ENCODE peak calls at places on chromosomes 6 and 20, in nine cellular contexts. One of them, this sample, is unnamed.
A peak's percentile ranks its signal among the peaks of the same experiment; 100 is the strongest.

GRCh38 chr6:81929828-81930227 is 177.3 kb upstream of the TENT5A start:
- DNase-seq in SJSA1: no peak
- DNase-seq in aorta: no peak
- DNase-seq in fibroblast of lung: peak; percentile 92
- DNase-seq in left lung: no peak
- DNase-seq in heart right ventricle: no peak
- DNase-seq in GM23338: no peak
- DNase-seq in endodermal cell: no peak
- DNase-seq in CD8-positive, alpha-beta T cell: no peak
- DNase-seq in this sample: no peak

GRCh38 chr6:85865665-85866372 is 223.1 kb upstream of the SYNCRIP start:
- DNase-seq in SJSA1: peak; percentile 58
- DNase-seq in aorta: no peak
- DNase-seq in fibroblast of lung: peak; percentile 68
- DNase-seq in left lung: no peak
- DNase-seq in heart right ventricle: no peak
- DNase-seq in GM23338: no peak
- DNase-seq in endodermal cell: no peak
- DNase-seq in CD8-positive, alpha-beta T cell: no peak
- DNase-seq in this sample: no peak

GRCh38 chr20:63453029-63453523 is 19.4 kb downstream of the KCNQ2 start:
- DNase-seq in SJSA1: peak; percentile 65
- DNase-seq in aorta: no peak
- DNase-seq in fibroblast of lung: no peak
- DNase-seq in left lung: no peak
- DNase-seq in heart right ventricle: no peak
- DNase-seq in GM23338: peak; percentile 48
- DNase-seq in endodermal cell: peak; percentile 82
- DNase-seq in CD8-positive, alpha-beta T cell: no peak
- DNase-seq in this sample: no peak

GRCh38 chr6:156718647-156719394 is 58.4 kb upstream of the ARID1B start:
- DNase-seq in SJSA1: no peak
- DNase-seq in aorta: peak; percentile 89
- DNase-seq in fibroblast of lung: peak; percentile 84
- DNase-seq in left lung: no peak
- DNase-seq in heart right ventricle: no peak
- DNase-seq in GM23338: peak; percentile 13
- DNase-seq in endodermal cell: no peak
- DNase-seq in CD8-positive, alpha-beta T cell: no peak
- DNase-seq in this sample: no peak

GRCh38 chr20:22729180-22729579 is 144.8 kb upstream of the FOXA2 start:
- DNase-seq in SJSA1: no peak
- DNase-seq in aorta: no peak
- DNase-seq in fibroblast of lung: no peak
- DNase-seq in left lung: no peak
- DNase-seq in heart right ventricle: no peak
- DNase-seq in GM23338: no peak
- DNase-seq in endodermal cell: no peak
- DNase-seq in CD8-positive, alpha-beta T cell: no peak
- DNase-seq in this sample: no peak

GRCh38 chr6:132140150-132140549 is 189.0 kb upstream of the CCN2 start:
- DNase-seq in SJSA1: no peak
- DNase-seq in aorta: no peak
- DNase-seq in fibroblast of lung: no peak
- DNase-seq in left lung: no peak
- DNase-seq in heart right ventricle: no peak
- DNase-seq in GM23338: no peak
- DNase-seq in endodermal cell: no peak
- DNase-seq in CD8-positive, alpha-beta T cell: no peak
- DNase-seq in this sample: no peak

GRCh38 chr6:32439708-32440214 is at the start of gene HLA-DRA:
- DNase-seq in SJSA1: no peak
- DNase-seq in aorta: no peak
- DNase-seq in fibroblast of lung: peak; percentile 24
- DNase-seq in left lung: no peak
- DNase-seq in heart right ventricle: peak; percentile 69
- DNase-seq in GM23338: peak; percentile 90
- DNase-seq in endodermal cell: peak; percentile 51
- DNase-seq in CD8-positive, alpha-beta T cell: no peak
- DNase-seq in this sample: peak; percentile 26

GRCh38 chr6:149896491-149896890 is 1.4 kb downstream of the RAET1E start:
- DNase-seq in SJSA1: no peak
- DNase-seq in aorta: peak; percentile 47
- DNase-seq in fibroblast of lung: peak; percentile 44
- DNase-seq in left lung: no peak
- DNase-seq in heart right ventricle: no peak
- DNase-seq in GM23338: no peak
- DNase-seq in endodermal cell: no peak
- DNase-seq in CD8-positive, alpha-beta T cell: no peak
- DNase-seq in this sample: no peak

GRCh38 chr6:31114540-31114876 is at the start of gene PSORS1C1:
- DNase-seq in SJSA1: peak; percentile 94
- DNase-seq in aorta: peak; percentile 94
- DNase-seq in fibroblast of lung: peak; percentile 97
- DNase-seq in left lung: peak; percentile 84
- DNase-seq in heart right ventricle: peak; percentile 77
- DNase-seq in GM23338: peak; percentile 24
- DNase-seq in endodermal cell: peak; percentile 80
- DNase-seq in CD8-positive, alpha-beta T cell: no peak
- DNase-seq in this sample: peak; percentile 77

GRCh38 chr6:155013457-155013876 is 18.4 kb downstream of the TIAM2 start:
- DNase-seq in SJSA1: no peak
- DNase-seq in aorta: no peak
- DNase-seq in fibroblast of lung: no peak
- DNase-seq in left lung: no peak
- DNase-seq in heart right ventricle: no peak
- DNase-seq in GM23338: no peak
- DNase-seq in endodermal cell: no peak
- DNase-seq in CD8-positive, alpha-beta T cell: no peak
- DNase-seq in this sample: no peak

GRCh38 chr6:3456794-3457709 is at the start of gene SLC22A23:
- DNase-seq in SJSA1: no peak
- DNase-seq in aorta: peak; percentile 58
- DNase-seq in fibroblast of lung: peak; percentile 43
- DNase-seq in left lung: peak; percentile 89
- DNase-seq in heart right ventricle: peak; percentile 53
- DNase-seq in GM23338: peak; percentile 78
- DNase-seq in endodermal cell: peak; percentile 95
- DNase-seq in CD8-positive, alpha-beta T cell: peak; percentile 50
- DNase-seq in this sample: peak; percentile 62

GRCh38 chr6:136111831-136112230 is 138.3 kb downstream of the MTFR2 start:
- DNase-seq in SJSA1: no peak
- DNase-seq in aorta: no peak
- DNase-seq in fibroblast of lung: no peak
- DNase-seq in left lung: no peak
- DNase-seq in heart right ventricle: no peak
- DNase-seq in GM23338: no peak
- DNase-seq in endodermal cell: no peak
- DNase-seq in CD8-positive, alpha-beta T cell: no peak
- DNase-seq in this sample: no peak

GRCh38 chr6:167846997-167847606 is 20.4 kb downstream of the AFDN start:
- DNase-seq in SJSA1: no peak
- DNase-seq in aorta: no peak
- DNase-seq in fibroblast of lung: peak; percentile 82
- DNase-seq in left lung: no peak
- DNase-seq in heart right ventricle: no peak
- DNase-seq in GM23338: no peak
- DNase-seq in endodermal cell: no peak
- DNase-seq in CD8-positive, alpha-beta T cell: no peak
- DNase-seq in this sample: no peak
- H3K4me1 ChIP-seq in SJSA1: peaks cover 25% of the 10 kb centered on the region
- H3K4me1 ChIP-seq in aorta: peaks cover 1% of the 10 kb centered on the region
- H3K4me1 ChIP-seq in fibroblast of lung: peaks cover 3% of the 10 kb centered on the region
- H3K4me1 ChIP-seq in left lung: peaks cover 21% of the 10 kb centered on the region
- H3K4me1 ChIP-seq in heart right ventricle: peaks cover 20% of the 10 kb centered on the region
- H3K4me1 ChIP-seq in GM23338: peaks cover 53% of the 10 kb centered on the region
- H3K4me1 ChIP-seq in endodermal cell: peaks cover 16% of the 10 kb centered on the region
- H3K4me1 ChIP-seq in CD8-positive, alpha-beta T cell: no peaks in the 10 kb centered on the region
- H3K4me1 ChIP-seq in this sample: no peaks in the 10 kb centered on the region

GRCh38 chr20:11092151-11092550 is 418.4 kb upstream of the JAG1 start:
- DNase-seq in SJSA1: no peak
- DNase-seq in aorta: no peak
- DNase-seq in fibroblast of lung: no peak
- DNase-seq in left lung: no peak
- DNase-seq in heart right ventricle: no peak
- DNase-seq in GM23338: no peak
- DNase-seq in endodermal cell: no peak
- DNase-seq in CD8-positive, alpha-beta T cell: no peak
- DNase-seq in this sample: no peak
- H3K4me1 ChIP-seq in SJSA1: no peaks in the 10 kb centered on the region
- H3K4me1 ChIP-seq in aorta: no peaks in the 10 kb centered on the region
- H3K4me1 ChIP-seq in fibroblast of lung: no peaks in the 10 kb centered on the region
- H3K4me1 ChIP-seq in left lung: no peaks in the 10 kb centered on the region
- H3K4me1 ChIP-seq in heart right ventricle: no peaks in the 10 kb centered on the region
- H3K4me1 ChIP-seq in GM23338: no peaks in the 10 kb centered on the region
- H3K4me1 ChIP-seq in endodermal cell: no peaks in the 10 kb centered on the region
- H3K4me1 ChIP-seq in CD8-positive, alpha-beta T cell: no peaks in the 10 kb centered on the region
- H3K4me1 ChIP-seq in this sample: no peaks in the 10 kb centered on the region

GRCh38 chr6:45590225-45590624 is 212.5 kb upstream of the SUPT3H start:
- DNase-seq in SJSA1: no peak
- DNase-seq in aorta: no peak
- DNase-seq in fibroblast of lung: peak; percentile 93
- DNase-seq in left lung: no peak
- DNase-seq in heart right ventricle: no peak
- DNase-seq in GM23338: no peak
- DNase-seq in endodermal cell: no peak
- DNase-seq in CD8-positive, alpha-beta T cell: no peak
- DNase-seq in this sample: no peak

GRCh38 chr6:45589367-45589766 is 211.6 kb upstream of the SUPT3H start:
- DNase-seq in SJSA1: no peak
- DNase-seq in aorta: no peak
- DNase-seq in fibroblast of lung: no peak
- DNase-seq in left lung: no peak
- DNase-seq in heart right ventricle: no peak
- DNase-seq in GM23338: no peak
- DNase-seq in endodermal cell: no peak
- DNase-seq in CD8-positive, alpha-beta T cell: no peak
- DNase-seq in this sample: no peak

GRCh38 chr6:45586216-45587171 is 208.8 kb upstream of the SUPT3H start:
- DNase-seq in SJSA1: no peak
- DNase-seq in aorta: no peak
- DNase-seq in fibroblast of lung: no peak
- DNase-seq in left lung: no peak
- DNase-seq in heart right ventricle: no peak
- DNase-seq in GM23338: no peak
- DNase-seq in endodermal cell: peak; percentile 54
- DNase-seq in CD8-positive, alpha-beta T cell: peak; percentile 22
- DNase-seq in this sample: no peak

GRCh38 chr6:45584127-45584526 is 206.4 kb upstream of the SUPT3H start:
- DNase-seq in SJSA1: no peak
- DNase-seq in aorta: no peak
- DNase-seq in fibroblast of lung: no peak
- DNase-seq in left lung: no peak
- DNase-seq in heart right ventricle: no peak
- DNase-seq in GM23338: no peak
- DNase-seq in endodermal cell: no peak
- DNase-seq in CD8-positive, alpha-beta T cell: no peak
- DNase-seq in this sample: no peak

DNA sequence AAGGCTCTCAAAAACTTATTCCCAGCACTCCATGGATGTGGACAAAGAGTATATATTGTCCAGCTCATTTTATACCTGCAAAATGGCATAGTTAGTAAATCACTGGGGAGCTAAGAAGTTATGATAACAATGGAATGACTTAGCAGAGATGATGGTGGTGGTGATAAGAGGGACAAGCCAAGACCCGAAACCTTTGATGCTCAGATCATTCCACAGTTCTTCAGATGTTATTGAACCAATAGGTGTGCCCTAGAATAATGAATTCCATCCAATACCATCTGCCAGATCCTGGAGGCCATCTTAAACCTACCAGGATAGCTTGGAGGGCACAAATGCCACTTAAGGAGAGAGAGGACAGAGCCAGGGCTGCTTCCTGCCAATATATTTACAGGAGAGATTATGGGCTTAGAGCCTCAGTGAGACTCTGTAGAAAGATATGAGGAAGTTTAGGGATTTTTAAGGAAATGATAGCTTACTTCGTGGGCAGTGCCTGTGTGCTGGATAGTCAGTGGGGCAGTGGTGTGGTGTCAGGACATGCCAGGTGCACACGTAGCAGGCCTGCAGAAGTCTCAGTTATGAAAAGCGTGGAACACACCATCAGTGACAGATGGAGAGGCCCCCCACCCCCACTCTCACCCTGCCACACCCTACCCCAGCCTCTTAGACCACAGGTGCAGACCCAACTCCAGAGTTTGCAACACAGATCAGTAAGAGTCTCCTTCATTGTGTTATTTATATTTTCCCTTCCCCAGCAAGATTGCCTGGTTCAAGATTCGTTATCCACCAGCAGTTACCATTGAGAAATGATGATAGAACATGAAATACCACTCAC is 209.7 kb upstream of the SUPT3H start:
- DNase-seq in SJSA1: no peak
- DNase-seq in aorta: no peak
- DNase-seq in fibroblast of lung: no peak
- DNase-seq in left lung: no peak
- DNase-seq in heart right ventricle: no peak
- DNase-seq in GM23338: no peak
- DNase-seq in endodermal cell: no peak
- DNase-seq in CD8-positive, alpha-beta T cell: no peak
- DNase-seq in this sample: no peak
- H3K4me1 ChIP-seq in SJSA1: peaks cover 38% of the 10 kb centered on the region
- H3K4me1 ChIP-seq in aorta: no peaks in the 10 kb centered on the region
- H3K4me1 ChIP-seq in fibroblast of lung: peaks cover 10% of the 10 kb centered on the region
- H3K4me1 ChIP-seq in left lung: no peaks in the 10 kb centered on the region
- H3K4me1 ChIP-seq in heart right ventricle: no peaks in the 10 kb centered on the region
- H3K4me1 ChIP-seq in GM23338: peaks cover 13% of the 10 kb centered on the region
- H3K4me1 ChIP-seq in endodermal cell: peaks cover 10% of the 10 kb centered on the region
- H3K4me1 ChIP-seq in CD8-positive, alpha-beta T cell: peaks cover 56% of the 10 kb centered on the region
- H3K4me1 ChIP-seq in this sample: no peaks in the 10 kb centered on the region

GRCh38 chr6:15452182-15452941 is 206.5 kb downstream of the JARID2 start:
- DNase-seq in SJSA1: no peak
- DNase-seq in aorta: no peak
- DNase-seq in fibroblast of lung: no peak
- DNase-seq in left lung: no peak
- DNase-seq in heart right ventricle: no peak
- DNase-seq in GM23338: no peak
- DNase-seq in endodermal cell: no peak
- DNase-seq in CD8-positive, alpha-beta T cell: no peak
- DNase-seq in this sample: no peak

GRCh38 chr6:15453622-15454021 is 207.8 kb downstream of the JARID2 start:
- DNase-seq in SJSA1: no peak
- DNase-seq in aorta: no peak
- DNase-seq in fibroblast of lung: no peak
- DNase-seq in left lung: no peak
- DNase-seq in heart right ventricle: no peak
- DNase-seq in GM23338: no peak
- DNase-seq in endodermal cell: peak; percentile 19
- DNase-seq in CD8-positive, alpha-beta T cell: no peak
- DNase-seq in this sample: no peak

GRCh38 chr6:15449001-15449400 is 203.1 kb downstream of the JARID2 start:
- DNase-seq in SJSA1: no peak
- DNase-seq in aorta: no peak
- DNase-seq in fibroblast of lung: no peak
- DNase-seq in left lung: no peak
- DNase-seq in heart right ventricle: no peak
- DNase-seq in GM23338: no peak
- DNase-seq in endodermal cell: no peak
- DNase-seq in CD8-positive, alpha-beta T cell: no peak
- DNase-seq in this sample: no peak

GRCh38 chr6:15453186-15453585 is 207.3 kb downstream of the JARID2 start:
- DNase-seq in SJSA1: no peak
- DNase-seq in aorta: no peak
- DNase-seq in fibroblast of lung: no peak
- DNase-seq in left lung: no peak
- DNase-seq in heart right ventricle: no peak
- DNase-seq in GM23338: no peak
- DNase-seq in endodermal cell: peak; percentile 10
- DNase-seq in CD8-positive, alpha-beta T cell: no peak
- DNase-seq in this sample: no peak

GRCh38 chr6:15451738-15452137 is 205.9 kb downstream of the JARID2 start:
- DNase-seq in SJSA1: no peak
- DNase-seq in aorta: no peak
- DNase-seq in fibroblast of lung: no peak
- DNase-seq in left lung: no peak
- DNase-seq in heart right ventricle: no peak
- DNase-seq in GM23338: no peak
- DNase-seq in endodermal cell: no peak
- DNase-seq in CD8-positive, alpha-beta T cell: no peak
- DNase-seq in this sample: no peak
- H3K4me1 ChIP-seq in SJSA1: peaks cover 5% of the 10 kb centered on the region
- H3K4me1 ChIP-seq in aorta: no peaks in the 10 kb centered on the region
- H3K4me1 ChIP-seq in fibroblast of lung: peaks cover 2% of the 10 kb centered on the region
- H3K4me1 ChIP-seq in left lung: peaks cover 20% of the 10 kb centered on the region
- H3K4me1 ChIP-seq in heart right ventricle: peaks cover 22% of the 10 kb centered on the region
- H3K4me1 ChIP-seq in GM23338: peaks cover 67% of the 10 kb centered on the region
- H3K4me1 ChIP-seq in endodermal cell: peaks cover 21% of the 10 kb centered on the region
- H3K4me1 ChIP-seq in CD8-positive, alpha-beta T cell: peaks cover 12% of the 10 kb centered on the region
- H3K4me1 ChIP-seq in this sample: peaks cover 46% of the 10 kb centered on the region